ENCODE peak calls at places on chromosomes 5 and 9, in four cellular contexts. J is HepG2, M is SK-N-SH, G is H1. Y is an unnamed sample.

GRCh38 chr5:122056913-122057312 is 21.1 kb downstream of the LOX start:
- DNase-seq in J (no peak), M (no peak), G (no peak), Y (no peak)

GRCh38 chr5:94802450-94802849 is 184.0 kb downstream of the SLF1 start:
- DNase-seq in J (no peak), M (no peak), G (no peak), Y (peak; percentile 45)

GRCh38 chr9:7967093-7967827 is 167.7 kb upstream of the DMAC1 start:
- DNase-seq in J (no peak), M (no peak), G (no peak), Y (no peak)

GRCh38 chr9:107674937-107675277 is 185.3 kb upstream of the KLF4 start:
- DNase-seq in J (no peak), M (no peak), G (no peak), Y (no peak)

GRCh38 chr9:6827370-6827949 is 69.7 kb downstream of the KDM4C start:
- DNase-seq in J (peak; percentile 71), M (peak; percentile 67), G (peak; percentile 63), Y (peak; percentile 8)

GRCh38 chr5:104513194-104513602 is 950.6 kb upstream of the NUDT12 start:
- DNase-seq in J (peak; percentile 0), M (no peak), G (no peak), Y (no peak)

GRCh38 chr9:97980918-97981827 is 2.0 kb upstream of the ANP32B start:
- DNase-seq in J (peak; percentile 72), M (peak; percentile 61), G (no peak), Y (no peak)

GRCh38 chr5:72194846-72195245 is 87.6 kb downstream of the MAP1B start:
- DNase-seq in J (no peak), M (no peak), G (no peak), Y (no peak)

GRCh38 chr5:39220280-39221030 is 1.1 kb upstream of the FYB1 start:
- DNase-seq in J (no peak), M (no peak), G (no peak), Y (no peak)

GRCh38 chr5:74919487-74919886 is 53.3 kb upstream of the FAM169A start:
- DNase-seq in J (peak; percentile 60), M (peak; percentile 69), G (no peak), Y (peak; percentile 37)

GRCh38 chr9:89839427-89839826 is 234.6 kb downstream of the GADD45G start:
- DNase-seq in J (no peak), M (no peak), G (no peak), Y (no peak)

GRCh38 chr9:130282000-130282700 is 16.6 kb downstream of the HMCN2 start:
- DNase-seq in J (no peak), M (no peak), G (no peak), Y (no peak)

GRCh38 chr5:157528036-157528632 is 47.4 kb downstream of the ADAM19 start:
- DNase-seq in J (no peak), M (no peak), G (no peak), Y (peak; percentile 42)

GRCh38 chr5:143624465-143624864 is 187.5 kb upstream of the HMHB1 start:
- DNase-seq in J (peak; percentile 12), M (no peak), G (no peak), Y (no peak)

GRCh38 chr5:154087260-154087659 is 48.5 kb downstream of the MFAP3 start:
- DNase-seq in J (no peak), M (no peak), G (no peak), Y (no peak)

GRCh38 chr5:137073192-137073591 is 425.9 kb downstream of the SPOCK1 start:
- DNase-seq in J (no peak), M (no peak), G (no peak), Y (no peak)

GRCh38 chr9:120914953-120915352 is 11.6 kb downstream of the TRAF1 start:
- DNase-seq in J (no peak), M (no peak), G (no peak), Y (no peak)

GRCh38 chr9:79687131-79687447 is 115.3 kb downstream of the TLE4 start:
- DNase-seq in J (no peak), M (no peak), G (no peak), Y (no peak)

GRCh38 chr9:101477214-101477613 is 41.6 kb upstream of the ALDOB start:
- DNase-seq in J (no peak), M (no peak), G (no peak), Y (no peak)

GRCh38 chr5:181043285-181044092 is 3.4 kb downstream of the BTNL9 start:
- DNase-seq in J (no peak), M (no peak), G (no peak), Y (peak; percentile 64)

GRCh38 chr9:37422289-37423104 is at the start of gene GRHPR:
- DNase-seq in J (peak; percentile 78), M (peak; percentile 95), G (peak; percentile 87), Y (peak; percentile 73)

GRCh38 chr5:133287500-133287899 is 235.7 kb downstream of the HSPA4 start:
- DNase-seq in J (peak; percentile 12), M (peak; percentile 79), G (peak; percentile 55), Y (peak; percentile 28)

GRCh38 chr9:28961625-28962024 is 1388.3 kb upstream of the C9orf72 start:
- DNase-seq in J (no peak), M (no peak), G (no peak), Y (no peak)

GRCh38 chr9:110476251-110476650 is 103.3 kb downstream of the SVEP1 start:
- DNase-seq in J (no peak), M (no peak), G (no peak), Y (no peak)

GRCh38 chr5:171842777-171843053 is 57.1 kb downstream of the SMIM23 start:
- DNase-seq in J (no peak), M (no peak), G (no peak), Y (no peak)

GRCh38 chr5:16140417-16140816 is 39.2 kb downstream of the MARCHF11 start:
- DNase-seq in J (no peak), M (no peak), G (no peak), Y (no peak)

GRCh38 chr5:84381501-84382362 is 2.9 kb downstream of the EDIL3 start:
- DNase-seq in J (no peak), M (no peak), G (no peak), Y (no peak)

GRCh38 chr5:2752059-2752874 is 790 bp upstream of the IRX2 start:
- DNase-seq in J (no peak), M (no peak), G (peak; percentile 67), Y (peak; percentile 87)

GRCh38 chr9:96567203-96567700 is 52.4 kb downstream of the CDC14B start:
- DNase-seq in J (no peak), M (peak; percentile 79), G (no peak), Y (no peak)

GRCh38 chr5:109917154-109917546 is 227.4 kb downstream of the MAN2A1 start:
- DNase-seq in J (no peak), M (no peak), G (no peak), Y (no peak)

GRCh38 chr5:136133416-136134383 is 1.1 kb downstream of the SMAD5 start:
- DNase-seq in J (peak; percentile 52), M (peak; percentile 31), G (no peak), Y (peak; percentile 37)

GRCh38 chr9:76654575-76654974 is 109.7 kb upstream of the PCA3 start:
- DNase-seq in J (no peak), M (no peak), G (no peak), Y (no peak)

GRCh38 chr5:40652441-40653220 is 27.1 kb upstream of the PTGER4 start:
- DNase-seq in J (no peak), M (no peak), G (no peak), Y (no peak)

GRCh38 chr5:56908942-56909293 is 478 bp upstream of the SETD9 start:
- DNase-seq in J (no peak), M (no peak), G (no peak), Y (no peak)
- TF ChIP-seq JUND in J (no peak), M (no peak), G (no peak), Y (no peak)

GRCh38 chr9:92971776-92972175 is 24.5 kb downstream of the FGD3 start:
- DNase-seq in J (no peak), M (no peak), G (peak; percentile 39), Y (no peak)

GRCh38 chr9:92968081-92968480 is 20.8 kb downstream of the FGD3 start:
- DNase-seq in J (no peak), M (no peak), G (no peak), Y (no peak)

GRCh38 chr9:92971121-92971520 is 23.8 kb downstream of the FGD3 start:
- DNase-seq in J (no peak), M (no peak), G (peak; percentile 46), Y (no peak)

GRCh38 chr9:92969516-92970466 is 22.5 kb downstream of the FGD3 start:
- DNase-seq in J (no peak), M (no peak), G (no peak), Y (no peak)

GRCh38 chr9:92970467-92970923 is 23.2 kb downstream of the FGD3 start:
- DNase-seq in J (no peak), M (no peak), G (peak; percentile 55), Y (peak; percentile 50)
- TF ChIP-seq JUND in J (no peak), M (no peak), G (no peak), Y (no peak)

GRCh38 chr9:127221695-127222094 is 42.9 kb upstream of the GARNL3 start:
- DNase-seq in J (no peak), M (no peak), G (no peak), Y (no peak)

GRCh38 chr9:127219533-127219932 is 45.0 kb upstream of the GARNL3 start:
- DNase-seq in J (no peak), M (no peak), G (no peak), Y (no peak)

GRCh38 chr9:127216888-127217217 is 47.7 kb upstream of the GARNL3 start:
- DNase-seq in J (no peak), M (no peak), G (no peak), Y (no peak)

GRCh38 chr9:127216210-127216887 is 48.2 kb upstream of the GARNL3 start:
- DNase-seq in J (no peak), M (no peak), G (no peak), Y (no peak)

GRCh38 chr9:127218818-127219217 is 45.8 kb upstream of the GARNL3 start:
- DNase-seq in J (no peak), M (no peak), G (no peak), Y (no peak)
- TF ChIP-seq JUND in J (no peak), M (no peak), G (no peak), Y (no peak)

DNA sequence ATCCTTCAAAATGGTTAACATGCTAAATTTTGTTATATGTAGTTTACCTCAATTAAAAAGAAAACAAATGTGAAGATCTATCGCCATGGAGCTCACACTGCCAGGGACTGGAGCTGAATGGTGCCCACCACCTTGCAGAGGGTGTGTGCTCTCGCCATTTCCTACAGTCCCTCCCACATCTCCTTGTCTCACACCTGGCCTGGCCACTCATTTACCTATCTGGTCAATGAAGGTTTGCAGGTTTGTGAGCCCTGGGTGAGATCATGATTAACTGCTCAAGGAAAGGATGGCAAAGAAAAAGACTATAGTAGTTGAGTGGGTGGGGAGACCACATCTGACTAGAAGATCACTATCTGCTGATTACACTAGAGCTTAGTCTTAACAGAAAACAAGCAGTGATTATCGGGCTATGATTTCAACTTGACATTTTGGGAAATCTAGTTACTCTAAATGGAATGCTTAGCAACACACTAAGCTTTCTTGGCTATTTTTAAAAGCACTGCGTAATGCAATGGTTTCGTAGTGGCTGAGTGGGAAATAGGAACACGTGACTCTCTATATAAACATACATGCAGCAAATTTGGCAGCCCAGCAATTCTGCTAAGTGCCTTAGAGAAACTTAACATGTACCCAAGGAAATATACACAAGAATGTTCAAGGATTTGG is 27.3 kb downstream of the PUM3 start:
- DNase-seq in J (no peak), M (no peak), G (no peak), Y (no peak)
- TF ChIP-seq JUND in J (no peak), M (no peak), G (no peak), Y (no peak)

DNA sequence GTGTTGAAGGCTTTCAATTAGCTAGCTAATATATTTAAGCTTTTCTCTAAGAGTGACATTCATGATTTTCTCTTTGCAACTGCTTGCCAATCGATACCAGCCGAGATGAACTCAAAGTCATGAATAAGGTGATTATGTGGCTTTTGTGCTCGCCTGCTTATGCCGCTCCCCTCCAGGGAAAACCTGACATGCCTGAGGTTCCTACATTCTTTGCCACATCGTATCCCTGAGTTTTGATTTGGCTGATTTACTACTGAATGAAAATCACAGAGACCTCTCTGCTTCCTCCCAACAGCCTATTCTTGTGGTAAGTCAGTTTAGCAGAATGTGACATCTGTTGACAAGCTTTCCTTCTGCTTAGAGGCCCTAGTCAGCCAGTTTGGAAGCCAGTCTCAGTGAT is 513.3 kb downstream of the CSNK1G3 start:
- DNase-seq in J (no peak), M (no peak), G (no peak), Y (no peak)
- TF ChIP-seq JUND in J (no peak), M (no peak), G (no peak), Y (no peak)

Y was measured in T47D.